ENCODE peak calls at places on chromosomes 5 and 9, in six cellular contexts. E is naive thymus-derived CD4-positive, alpha-beta T cell; I is amniotic epithelial cell; P is amniotic stem cell; Q is CD8-positive, alpha-beta memory T cell; R is heart left ventricle. C is an unnamed sample.

GRCh38 chr5:142699105-142699720 is 13.3 kb upstream of the FGF1 start:
- DNase-seq in R (peak; percentile 90), P (peak; percentile 58), E (peak; percentile 67), I (peak; percentile 68), Q (peak; percentile 50), C (peak; percentile 77)

GRCh38 chr9:38068866-38069628 is at the start of gene SHB:
- DNase-seq in E (peak; percentile 68), Q (peak; percentile 74), R (peak; percentile 85), P (peak; percentile 42), I (no peak), C (peak; percentile 98)

GRCh38 chr5:111997308-111998159 is 240.5 kb upstream of the NREP start:
- DNase-seq in I (peak; percentile 100), P (peak; percentile 96), R (peak; percentile 52), E (no peak), Q (no peak), C (no peak)

GRCh38 chr5:133655966-133656365 is 43.6 kb upstream of the FSTL4 start:
- DNase-seq in P (no peak), Q (no peak), E (no peak), I (no peak), R (no peak), C (no peak)

GRCh38 chr5:39072915-39073758 is 1.1 kb downstream of the RICTOR start:
- DNase-seq in R (no peak), I (peak; percentile 69), P (no peak), Q (peak; percentile 70), E (peak; percentile 63), C (peak; percentile 75)

GRCh38 chr9:36092509-36093215 is 43.9 kb upstream of the GLIPR2 start:
- DNase-seq in P (no peak), E (peak; percentile 43), R (no peak), I (no peak), Q (peak; percentile 26), C (peak; percentile 71)

GRCh38 chr5:64273276-64273675 is 107.6 kb downstream of the RNF180 start:
- DNase-seq in Q (no peak), P (no peak), I (peak; percentile 1), R (no peak), E (no peak), C (no peak)

GRCh38 chr9:37984672-37985611 is 81.0 kb upstream of the SLC25A51 start:
- DNase-seq in Q (no peak), I (peak; percentile 72), P (peak; percentile 30), R (peak; percentile 72), E (no peak), C (no peak)

GRCh38 chr5:138352722-138353549 is 451 bp downstream of the KDM3B start:
- DNase-seq in I (peak; percentile 42), R (peak; percentile 68), E (peak; percentile 77), Q (peak; percentile 76), P (no peak), C (peak; percentile 84)

GRCh38 chr5:37626266-37626665 is 213.6 kb downstream of the GDNF start:
- DNase-seq in R (no peak), Q (no peak), P (no peak), I (peak; percentile 93), E (no peak), C (no peak)

GRCh38 chr9:81848472-81848871 is 79.8 kb upstream of the SPATA31D4 start:
- DNase-seq in R (no peak), P (no peak), Q (no peak), E (no peak), I (peak; percentile 51), C (no peak)

GRCh38 chr5:170892201-170892600 is 30.4 kb downstream of the RANBP17 start:
- DNase-seq in E (no peak), P (peak; percentile 11), Q (no peak), R (no peak), I (peak; percentile 87), C (no peak)

GRCh38 chr5:84406111-84406510 is 21.4 kb upstream of the EDIL3 start:
- DNase-seq in R (no peak), Q (no peak), P (no peak), E (no peak), I (no peak), C (no peak)

GRCh38 chr9:107286057-107286456 is 3.0 kb downstream of the RAD23B start:
- DNase-seq in P (no peak), Q (no peak), E (no peak), R (no peak), I (peak; percentile 66), C (no peak)

GRCh38 chr9:34373749-34374148 is 2.9 kb downstream of the MYORG start:
- DNase-seq in I (no peak), R (no peak), E (no peak), P (no peak), Q (no peak), C (no peak)

GRCh38 chr9:128721487-128722010 is 2.4 kb downstream of the ZDHHC12 start:
- DNase-seq in Q (no peak), E (no peak), I (no peak), R (peak; percentile 27), P (no peak), C (no peak)

GRCh38 chr5:165448773-165449172 is 1943.4 kb downstream of the MAT2B start:
- DNase-seq in I (no peak), R (no peak), Q (no peak), E (no peak), P (no peak), C (no peak)

GRCh38 chr9:78280982-78281668 is 15.8 kb upstream of the PSAT1 start:
- DNase-seq in P (no peak), I (peak; percentile 87), Q (no peak), R (peak; percentile 80), E (no peak), C (no peak)

GRCh38 chr5:40416098-40416497 is 263.6 kb upstream of the PTGER4 start:
- DNase-seq in R (no peak), P (no peak), I (peak; percentile 66), Q (no peak), E (no peak), C (no peak)

GRCh38 chr9:133597316-133597957 is 11.8 kb downstream of the FAM163B start:
- DNase-seq in E (no peak), I (peak; percentile 27), P (no peak), Q (no peak), R (no peak), C (no peak)

GRCh38 chr9:95383845-95384244 is 66.3 kb upstream of the FANCC start:
- DNase-seq in E (no peak), P (no peak), I (no peak), Q (no peak), R (no peak), C (no peak)

GRCh38 chr5:139926797-139927503 is 116.1 kb downstream of the NRG2 start:
- DNase-seq in P (no peak), R (no peak), I (no peak), Q (no peak), E (no peak), C (no peak)

GRCh38 chr5:138240690-138241385 is 27.7 kb upstream of the CDC23 start:
- DNase-seq in R (no peak), E (no peak), I (no peak), P (no peak), Q (no peak), C (no peak)

GRCh38 chr9:121619989-121620673 is 31.3 kb upstream of the DAB2IP start:
- DNase-seq in R (peak; percentile 80), E (no peak), I (no peak), Q (no peak), P (no peak), C (no peak)

GRCh38 chr5:143311428-143311827 is 92.1 kb downstream of the NR3C1 start:
- DNase-seq in Q (no peak), I (peak; percentile 74), E (no peak), R (no peak), P (no peak), C (no peak)

GRCh38 chr9:16341176-16341575 is 529.3 kb downstream of the BNC2 start:
- DNase-seq in P (no peak), I (no peak), R (no peak), E (no peak), Q (no peak), C (no peak)

GRCh38 chr9:5518061-5518936 is 8.0 kb downstream of the PDCD1LG2 start:
- DNase-seq in R (peak; percentile 50), P (no peak), E (no peak), Q (no peak), I (no peak), C (peak; percentile 44)

GRCh38 chr9:114287001-114287762 is 35.7 kb upstream of the ORM1 start:
- DNase-seq in E (no peak), P (no peak), R (peak; percentile 25), I (no peak), Q (no peak), C (no peak)

C was measured in GM20000.